ENCODE peak calls at places on chromosome 20, in six cellular contexts. One of them, this sample, is unnamed.

GRCh38 chr20:33635341-33635740 is 26.8 kb upstream of the C20orf144 start:
- DNase-seq in kidney glomerular epithelial cell: no peak
- DNase-seq in fibroblast of lung: no peak
- DNase-seq in activated CD4-positive, CD25-positive, alpha-beta regulatory T cell treated with anti-CD3 and anti-CD28 coated beads, Interleukin-2, amount 50 U/mL, for 72 hours: no peak
- DNase-seq in WTC11: no peak
- DNase-seq in SW 1271: no peak
- DNase-seq in this sample: no peak

GRCh38 chr20:57126481-57127092 is 139.9 kb downstream of the BMP7 start:
- DNase-seq in kidney glomerular epithelial cell: no peak
- DNase-seq in fibroblast of lung: no peak
- DNase-seq in activated CD4-positive, CD25-positive, alpha-beta regulatory T cell treated with anti-CD3 and anti-CD28 coated beads, Interleukin-2, amount 50 U/mL, for 72 hours: no peak
- DNase-seq in WTC11: no peak
- DNase-seq in SW 1271: no peak
- DNase-seq in this sample: peak; percentile 3

GRCh38 chr20:57502331-57502700 is 22.6 kb downstream of the CTCFL start:
- DNase-seq in kidney glomerular epithelial cell: no peak
- DNase-seq in fibroblast of lung: no peak
- DNase-seq in activated CD4-positive, CD25-positive, alpha-beta regulatory T cell treated with anti-CD3 and anti-CD28 coated beads, Interleukin-2, amount 50 U/mL, for 72 hours: no peak
- DNase-seq in WTC11: no peak
- DNase-seq in SW 1271: no peak
- DNase-seq in this sample: no peak

GRCh38 chr20:62148908-62149314 is 5.3 kb downstream of the SS18L1 start:
- DNase-seq in kidney glomerular epithelial cell: no peak
- DNase-seq in fibroblast of lung: no peak
- DNase-seq in activated CD4-positive, CD25-positive, alpha-beta regulatory T cell treated with anti-CD3 and anti-CD28 coated beads, Interleukin-2, amount 50 U/mL, for 72 hours: no peak
- DNase-seq in WTC11: no peak
- DNase-seq in SW 1271: no peak
- DNase-seq in this sample: no peak

GRCh38 chr20:47188540-47188939 is 168.0 kb downstream of the ZMYND8 start:
- DNase-seq in kidney glomerular epithelial cell: no peak
- DNase-seq in fibroblast of lung: no peak
- DNase-seq in activated CD4-positive, CD25-positive, alpha-beta regulatory T cell treated with anti-CD3 and anti-CD28 coated beads, Interleukin-2, amount 50 U/mL, for 72 hours: no peak
- DNase-seq in WTC11: no peak
- DNase-seq in SW 1271: no peak
- DNase-seq in this sample: no peak

GRCh38 chr20:8424010-8424409 is 291.9 kb downstream of the PLCB1 start:
- DNase-seq in kidney glomerular epithelial cell: peak; percentile 54
- DNase-seq in fibroblast of lung: peak; percentile 47
- DNase-seq in activated CD4-positive, CD25-positive, alpha-beta regulatory T cell treated with anti-CD3 and anti-CD28 coated beads, Interleukin-2, amount 50 U/mL, for 72 hours: no peak
- DNase-seq in WTC11: no peak
- DNase-seq in SW 1271: no peak
- DNase-seq in this sample: peak; percentile 70

GRCh38 chr20:49278817-49279676 is 1.2 kb upstream of the ZNFX1 start:
- DNase-seq in kidney glomerular epithelial cell: no peak
- DNase-seq in fibroblast of lung: no peak
- DNase-seq in activated CD4-positive, CD25-positive, alpha-beta regulatory T cell treated with anti-CD3 and anti-CD28 coated beads, Interleukin-2, amount 50 U/mL, for 72 hours: peak; percentile 48
- DNase-seq in WTC11: no peak
- DNase-seq in SW 1271: no peak
- DNase-seq in this sample: peak; percentile 33

GRCh38 chr20:53434662-53435061 is 159.0 kb downstream of the ZNF217 start:
- DNase-seq in kidney glomerular epithelial cell: no peak
- DNase-seq in fibroblast of lung: peak; percentile 6
- DNase-seq in activated CD4-positive, CD25-positive, alpha-beta regulatory T cell treated with anti-CD3 and anti-CD28 coated beads, Interleukin-2, amount 50 U/mL, for 72 hours: no peak
- DNase-seq in WTC11: no peak
- DNase-seq in SW 1271: no peak
- DNase-seq in this sample: no peak

GRCh38 chr20:63344616-63345327 is 16.4 kb downstream of the CHRNA4 start:
- DNase-seq in kidney glomerular epithelial cell: no peak
- DNase-seq in fibroblast of lung: peak; percentile 61
- DNase-seq in activated CD4-positive, CD25-positive, alpha-beta regulatory T cell treated with anti-CD3 and anti-CD28 coated beads, Interleukin-2, amount 50 U/mL, for 72 hours: no peak
- DNase-seq in WTC11: no peak
- DNase-seq in SW 1271: no peak
- DNase-seq in this sample: no peak

GRCh38 chr20:63483834-63484233 is 11.4 kb upstream of the KCNQ2 start:
- DNase-seq in kidney glomerular epithelial cell: no peak
- DNase-seq in fibroblast of lung: no peak
- DNase-seq in activated CD4-positive, CD25-positive, alpha-beta regulatory T cell treated with anti-CD3 and anti-CD28 coated beads, Interleukin-2, amount 50 U/mL, for 72 hours: no peak
- DNase-seq in WTC11: peak; percentile 63
- DNase-seq in SW 1271: no peak
- DNase-seq in this sample: no peak

GRCh38 chr20:21714297-21715192 is 9.1 kb downstream of the PAX1 start:
- DNase-seq in kidney glomerular epithelial cell: no peak
- DNase-seq in fibroblast of lung: no peak
- DNase-seq in activated CD4-positive, CD25-positive, alpha-beta regulatory T cell treated with anti-CD3 and anti-CD28 coated beads, Interleukin-2, amount 50 U/mL, for 72 hours: no peak
- DNase-seq in WTC11: peak; percentile 58
- DNase-seq in SW 1271: no peak
- DNase-seq in this sample: no peak

GRCh38 chr20:32456869-32457421 is 98.8 kb downstream of the ASXL1 start:
- DNase-seq in kidney glomerular epithelial cell: peak; percentile 71
- DNase-seq in fibroblast of lung: no peak
- DNase-seq in activated CD4-positive, CD25-positive, alpha-beta regulatory T cell treated with anti-CD3 and anti-CD28 coated beads, Interleukin-2, amount 50 U/mL, for 72 hours: no peak
- DNase-seq in WTC11: peak; percentile 86
- DNase-seq in SW 1271: no peak
- DNase-seq in this sample: peak; percentile 76

GRCh38 chr20:41618807-41619294 is 674 bp upstream of the CHD6 start:
- DNase-seq in kidney glomerular epithelial cell: peak; percentile 6
- DNase-seq in fibroblast of lung: no peak
- DNase-seq in activated CD4-positive, CD25-positive, alpha-beta regulatory T cell treated with anti-CD3 and anti-CD28 coated beads, Interleukin-2, amount 50 U/mL, for 72 hours: peak; percentile 30
- DNase-seq in WTC11: no peak
- DNase-seq in SW 1271: no peak
- DNase-seq in this sample: peak; percentile 23

GRCh38 chr20:44295995-44296394 is 15.0 kb downstream of the FITM2 start:
- DNase-seq in kidney glomerular epithelial cell: no peak
- DNase-seq in fibroblast of lung: no peak
- DNase-seq in activated CD4-positive, CD25-positive, alpha-beta regulatory T cell treated with anti-CD3 and anti-CD28 coated beads, Interleukin-2, amount 50 U/mL, for 72 hours: no peak
- DNase-seq in WTC11: peak; percentile 31
- DNase-seq in SW 1271: no peak
- DNase-seq in this sample: no peak

GRCh38 chr20:49615401-49616153 is 47.6 kb upstream of the PTGIS start:
- DNase-seq in kidney glomerular epithelial cell: no peak
- DNase-seq in fibroblast of lung: peak; percentile 33
- DNase-seq in activated CD4-positive, CD25-positive, alpha-beta regulatory T cell treated with anti-CD3 and anti-CD28 coated beads, Interleukin-2, amount 50 U/mL, for 72 hours: no peak
- DNase-seq in WTC11: no peak
- DNase-seq in SW 1271: no peak
- DNase-seq in this sample: no peak

GRCh38 chr20:17225891-17226409 is 890 bp upstream of the PCSK2 start:
- DNase-seq in kidney glomerular epithelial cell: no peak
- DNase-seq in fibroblast of lung: no peak
- DNase-seq in activated CD4-positive, CD25-positive, alpha-beta regulatory T cell treated with anti-CD3 and anti-CD28 coated beads, Interleukin-2, amount 50 U/mL, for 72 hours: no peak
- DNase-seq in WTC11: peak; percentile 50
- DNase-seq in SW 1271: no peak
- DNase-seq in this sample: no peak

GRCh38 chr20:22305391-22305790 is 279.0 kb downstream of the FOXA2 start:
- DNase-seq in kidney glomerular epithelial cell: no peak
- DNase-seq in fibroblast of lung: no peak
- DNase-seq in activated CD4-positive, CD25-positive, alpha-beta regulatory T cell treated with anti-CD3 and anti-CD28 coated beads, Interleukin-2, amount 50 U/mL, for 72 hours: no peak
- DNase-seq in WTC11: no peak
- DNase-seq in SW 1271: no peak
- DNase-seq in this sample: no peak

GRCh38 chr20:1286267-1287036 is 20.4 kb downstream of the SNPH start:
- DNase-seq in kidney glomerular epithelial cell: no peak
- DNase-seq in fibroblast of lung: no peak
- DNase-seq in activated CD4-positive, CD25-positive, alpha-beta regulatory T cell treated with anti-CD3 and anti-CD28 coated beads, Interleukin-2, amount 50 U/mL, for 72 hours: no peak
- DNase-seq in WTC11: no peak
- DNase-seq in SW 1271: no peak
- DNase-seq in this sample: no peak

GRCh38 chr20:40657526-40657925 is 31.5 kb downstream of the MAFB start:
- DNase-seq in kidney glomerular epithelial cell: no peak
- DNase-seq in fibroblast of lung: no peak
- DNase-seq in activated CD4-positive, CD25-positive, alpha-beta regulatory T cell treated with anti-CD3 and anti-CD28 coated beads, Interleukin-2, amount 50 U/mL, for 72 hours: no peak
- DNase-seq in WTC11: no peak
- DNase-seq in SW 1271: no peak
- DNase-seq in this sample: no peak

GRCh38 chr20:63064745-63065711 is 58.3 kb upstream of the BHLHE23 start:
- DNase-seq in kidney glomerular epithelial cell: no peak
- DNase-seq in fibroblast of lung: no peak
- DNase-seq in activated CD4-positive, CD25-positive, alpha-beta regulatory T cell treated with anti-CD3 and anti-CD28 coated beads, Interleukin-2, amount 50 U/mL, for 72 hours: peak; percentile 24
- DNase-seq in WTC11: peak; percentile 12
- DNase-seq in SW 1271: no peak
- DNase-seq in this sample: no peak

GRCh38 chr20:5977975-5978374 is 27.5 kb downstream of the MCM8 start:
- DNase-seq in kidney glomerular epithelial cell: no peak
- DNase-seq in fibroblast of lung: no peak
- DNase-seq in activated CD4-positive, CD25-positive, alpha-beta regulatory T cell treated with anti-CD3 and anti-CD28 coated beads, Interleukin-2, amount 50 U/mL, for 72 hours: no peak
- DNase-seq in WTC11: no peak
- DNase-seq in SW 1271: no peak
- DNase-seq in this sample: no peak

GRCh38 chr20:49573900-49574416 is 6.0 kb upstream of the PTGIS start:
- DNase-seq in kidney glomerular epithelial cell: peak; percentile 87
- DNase-seq in fibroblast of lung: no peak
- DNase-seq in activated CD4-positive, CD25-positive, alpha-beta regulatory T cell treated with anti-CD3 and anti-CD28 coated beads, Interleukin-2, amount 50 U/mL, for 72 hours: no peak
- DNase-seq in WTC11: no peak
- DNase-seq in SW 1271: no peak
- DNase-seq in this sample: no peak

GRCh38 chr20:4325548-4326187 is 310.3 kb upstream of the RNF24 start:
- DNase-seq in kidney glomerular epithelial cell: no peak
- DNase-seq in fibroblast of lung: no peak
- DNase-seq in activated CD4-positive, CD25-positive, alpha-beta regulatory T cell treated with anti-CD3 and anti-CD28 coated beads, Interleukin-2, amount 50 U/mL, for 72 hours: no peak
- DNase-seq in WTC11: no peak
- DNase-seq in SW 1271: no peak
- DNase-seq in this sample: no peak

GRCh38 chr20:59645316-59645715 is 41.0 kb downstream of the PHACTR3 start:
- DNase-seq in kidney glomerular epithelial cell: no peak
- DNase-seq in fibroblast of lung: no peak
- DNase-seq in activated CD4-positive, CD25-positive, alpha-beta regulatory T cell treated with anti-CD3 and anti-CD28 coated beads, Interleukin-2, amount 50 U/mL, for 72 hours: no peak
- DNase-seq in WTC11: no peak
- DNase-seq in SW 1271: no peak
- DNase-seq in this sample: no peak

GRCh38 chr20:11965602-11966001 is 47.9 kb downstream of the BTBD3 start:
- DNase-seq in kidney glomerular epithelial cell: no peak
- DNase-seq in fibroblast of lung: no peak
- DNase-seq in activated CD4-positive, CD25-positive, alpha-beta regulatory T cell treated with anti-CD3 and anti-CD28 coated beads, Interleukin-2, amount 50 U/mL, for 72 hours: no peak
- DNase-seq in WTC11: no peak
- DNase-seq in SW 1271: no peak
- DNase-seq in this sample: no peak

GRCh38 chr20:31578448-31579138 is 26.5 kb upstream of the ID1 start:
- DNase-seq in kidney glomerular epithelial cell: no peak
- DNase-seq in fibroblast of lung: no peak
- DNase-seq in activated CD4-positive, CD25-positive, alpha-beta regulatory T cell treated with anti-CD3 and anti-CD28 coated beads, Interleukin-2, amount 50 U/mL, for 72 hours: no peak
- DNase-seq in WTC11: peak; percentile 53
- DNase-seq in SW 1271: no peak
- DNase-seq in this sample: no peak